ENCODE peak calls at places on chromosomes 6 and 20, in eight cellular contexts. One of them, this sample, is unnamed. For H3K4me1, the result is how much of the 10 kb centered on the place peaks cover.

GRCh38 chr6:133945158-133945557 is 7.9 kb upstream of the TBPL1 start:
- DNase-seq in OCI-LY7: no peak
- DNase-seq in A549: peak
- DNase-seq in kidney: no peak
- DNase-seq in right atrium auricular region: no peak
- DNase-seq in GM23338: peak
- DNase-seq in IMR-90: peak
- DNase-seq in right lobe of liver: no peak
- DNase-seq in this sample: no peak

GRCh38 chr6:7267071-7267470 is 45.9 kb downstream of the SSR1 start:
- DNase-seq in OCI-LY7: no peak
- DNase-seq in A549: no peak
- DNase-seq in kidney: peak
- DNase-seq in right atrium auricular region: peak
- DNase-seq in GM23338: no peak
- DNase-seq in IMR-90: no peak
- DNase-seq in right lobe of liver: peak
- DNase-seq in this sample: no peak

GRCh38 chr6:44435500-44435899 is 48.0 kb downstream of the CDC5L start:
- DNase-seq in OCI-LY7: no peak
- DNase-seq in A549: no peak
- DNase-seq in kidney: no peak
- DNase-seq in right atrium auricular region: no peak
- DNase-seq in GM23338: no peak
- DNase-seq in IMR-90: no peak
- DNase-seq in right lobe of liver: no peak
- DNase-seq in this sample: no peak

GRCh38 chr6:56250266-56250665 is 2.9 kb upstream of the COL21A1 start:
- DNase-seq in OCI-LY7: no peak
- DNase-seq in A549: no peak
- DNase-seq in kidney: no peak
- DNase-seq in right atrium auricular region: no peak
- DNase-seq in GM23338: no peak
- DNase-seq in IMR-90: no peak
- DNase-seq in right lobe of liver: no peak
- DNase-seq in this sample: no peak

GRCh38 chr20:25252686-25253421 is 5.0 kb downstream of the PYGB start:
- DNase-seq in OCI-LY7: no peak
- DNase-seq in A549: no peak
- DNase-seq in kidney: no peak
- DNase-seq in right atrium auricular region: peak
- DNase-seq in GM23338: no peak
- DNase-seq in IMR-90: no peak
- DNase-seq in right lobe of liver: no peak
- DNase-seq in this sample: peak

GRCh38 chr6:6629416-6629815 is 40.9 kb downstream of the LY86 start:
- DNase-seq in OCI-LY7: no peak
- DNase-seq in A549: peak
- DNase-seq in kidney: no peak
- DNase-seq in right atrium auricular region: no peak
- DNase-seq in GM23338: no peak
- DNase-seq in IMR-90: no peak
- DNase-seq in right lobe of liver: no peak
- DNase-seq in this sample: no peak

GRCh38 chr6:150723857-150724256 is 124.2 kb downstream of the PLEKHG1 start:
- DNase-seq in OCI-LY7: no peak
- DNase-seq in A549: no peak
- DNase-seq in kidney: no peak
- DNase-seq in right atrium auricular region: no peak
- DNase-seq in GM23338: no peak
- DNase-seq in IMR-90: no peak
- DNase-seq in right lobe of liver: no peak
- DNase-seq in this sample: no peak

GRCh38 chr6:53956068-53956711 is 155.1 kb upstream of the MLIP start:
- DNase-seq in OCI-LY7: peak
- DNase-seq in A549: peak
- DNase-seq in kidney: peak
- DNase-seq in right atrium auricular region: no peak
- DNase-seq in GM23338: peak
- DNase-seq in IMR-90: peak
- DNase-seq in right lobe of liver: peak
- DNase-seq in this sample: peak

GRCh38 chr6:30007132-30007764 is 53.8 kb upstream of the POLR1H start:
- DNase-seq in OCI-LY7: no peak
- DNase-seq in A549: no peak
- DNase-seq in kidney: peak
- DNase-seq in right atrium auricular region: no peak
- DNase-seq in GM23338: peak
- DNase-seq in IMR-90: no peak
- DNase-seq in right lobe of liver: peak
- DNase-seq in this sample: no peak

GRCh38 chr6:14094721-14095120 is 22.9 kb upstream of the CD83 start:
- DNase-seq in OCI-LY7: no peak
- DNase-seq in A549: no peak
- DNase-seq in kidney: no peak
- DNase-seq in right atrium auricular region: no peak
- DNase-seq in GM23338: no peak
- DNase-seq in IMR-90: no peak
- DNase-seq in right lobe of liver: no peak
- DNase-seq in this sample: no peak

GRCh38 chr20:47359533-47360206 is 3.2 kb upstream of the ZMYND8 start:
- DNase-seq in OCI-LY7: no peak
- DNase-seq in A549: no peak
- DNase-seq in kidney: no peak
- DNase-seq in right atrium auricular region: no peak
- DNase-seq in GM23338: no peak
- DNase-seq in IMR-90: no peak
- DNase-seq in right lobe of liver: no peak
- DNase-seq in this sample: no peak

GRCh38 chr20:34528921-34529297 is 12.7 kb downstream of the DYNLRB1 start:
- DNase-seq in OCI-LY7: no peak
- DNase-seq in A549: no peak
- DNase-seq in kidney: no peak
- DNase-seq in right atrium auricular region: no peak
- DNase-seq in GM23338: no peak
- DNase-seq in IMR-90: no peak
- DNase-seq in right lobe of liver: no peak
- DNase-seq in this sample: no peak

GRCh38 chr6:149844480-149844879 is 19.7 kb downstream of the LRP11 start:
- DNase-seq in OCI-LY7: no peak
- DNase-seq in A549: no peak
- DNase-seq in kidney: no peak
- DNase-seq in right atrium auricular region: no peak
- DNase-seq in GM23338: no peak
- DNase-seq in IMR-90: no peak
- DNase-seq in right lobe of liver: no peak
- DNase-seq in this sample: no peak

GRCh38 chr6:100134297-100134696 is 140.3 kb upstream of the MCHR2 start:
- DNase-seq in OCI-LY7: no peak
- DNase-seq in A549: no peak
- DNase-seq in kidney: no peak
- DNase-seq in right atrium auricular region: no peak
- DNase-seq in GM23338: no peak
- DNase-seq in IMR-90: no peak
- DNase-seq in right lobe of liver: no peak
- DNase-seq in this sample: no peak

GRCh38 chr6:80336906-80337305 is 230.4 kb downstream of the BCKDHB start:
- DNase-seq in OCI-LY7: no peak
- DNase-seq in A549: no peak
- DNase-seq in kidney: no peak
- DNase-seq in right atrium auricular region: no peak
- DNase-seq in GM23338: no peak
- DNase-seq in IMR-90: no peak
- DNase-seq in right lobe of liver: no peak
- DNase-seq in this sample: no peak

GRCh38 chr20:36407196-36407733 is 101.1 kb downstream of the DLGAP4 start:
- DNase-seq in OCI-LY7: no peak
- DNase-seq in A549: no peak
- DNase-seq in kidney: no peak
- DNase-seq in right atrium auricular region: no peak
- DNase-seq in GM23338: no peak
- DNase-seq in IMR-90: peak
- DNase-seq in right lobe of liver: no peak
- DNase-seq in this sample: no peak

GRCh38 chr6:159853735-159854134 is 37.1 kb upstream of the MAS1 start:
- DNase-seq in OCI-LY7: no peak
- DNase-seq in A549: no peak
- DNase-seq in kidney: no peak
- DNase-seq in right atrium auricular region: no peak
- DNase-seq in GM23338: no peak
- DNase-seq in IMR-90: no peak
- DNase-seq in right lobe of liver: no peak
- DNase-seq in this sample: no peak

GRCh38 chr20:45300961-45301360 is 5.7 kb upstream of the RBPJL start:
- DNase-seq in OCI-LY7: peak
- DNase-seq in A549: peak
- DNase-seq in kidney: no peak
- DNase-seq in right atrium auricular region: no peak
- DNase-seq in GM23338: peak
- DNase-seq in IMR-90: peak
- DNase-seq in right lobe of liver: no peak
- DNase-seq in this sample: peak

GRCh38 chr20:18007534-18008292 is 38.9 kb downstream of the MGME1 start:
- DNase-seq in OCI-LY7: no peak
- DNase-seq in A549: no peak
- DNase-seq in kidney: no peak
- DNase-seq in right atrium auricular region: no peak
- DNase-seq in GM23338: no peak
- DNase-seq in IMR-90: no peak
- DNase-seq in right lobe of liver: peak
- DNase-seq in this sample: no peak

GRCh38 chr6:113120577-113121285 is 736.4 kb upstream of the MARCKS start:
- DNase-seq in OCI-LY7: no peak
- DNase-seq in A549: peak
- DNase-seq in kidney: no peak
- DNase-seq in right atrium auricular region: no peak
- DNase-seq in GM23338: peak
- DNase-seq in IMR-90: peak
- DNase-seq in right lobe of liver: no peak
- DNase-seq in this sample: no peak

GRCh38 chr6:149918151-149918905 is 4.6 kb downstream of the RAET1G start:
- DNase-seq in OCI-LY7: no peak
- DNase-seq in A549: no peak
- DNase-seq in kidney: peak
- DNase-seq in right atrium auricular region: peak
- DNase-seq in GM23338: no peak
- DNase-seq in IMR-90: no peak
- DNase-seq in right lobe of liver: no peak
- DNase-seq in this sample: no peak

GRCh38 chr20:23909390-23909789 is 29.8 kb upstream of the CST5 start:
- DNase-seq in OCI-LY7: no peak
- DNase-seq in A549: no peak
- DNase-seq in kidney: no peak
- DNase-seq in right atrium auricular region: no peak
- DNase-seq in GM23338: no peak
- DNase-seq in IMR-90: no peak
- DNase-seq in right lobe of liver: no peak
- DNase-seq in this sample: no peak

GRCh38 chr6:144824018-144824417 is 538.9 kb downstream of the UTRN start:
- DNase-seq in OCI-LY7: no peak
- DNase-seq in A549: no peak
- DNase-seq in kidney: no peak
- DNase-seq in right atrium auricular region: no peak
- DNase-seq in GM23338: no peak
- DNase-seq in IMR-90: no peak
- DNase-seq in right lobe of liver: no peak
- DNase-seq in this sample: no peak

GRCh38 chr6:9405369-9405768 is 970.0 kb upstream of the SLC35B3 start:
- DNase-seq in OCI-LY7: no peak
- DNase-seq in A549: peak
- DNase-seq in kidney: no peak
- DNase-seq in right atrium auricular region: no peak
- DNase-seq in GM23338: no peak
- DNase-seq in IMR-90: peak
- DNase-seq in right lobe of liver: no peak
- DNase-seq in this sample: no peak

GRCh38 chr20:32444474-32445220 is 86.5 kb downstream of the ASXL1 start:
- DNase-seq in OCI-LY7: no peak
- DNase-seq in A549: no peak
- DNase-seq in kidney: no peak
- DNase-seq in right atrium auricular region: no peak
- DNase-seq in GM23338: no peak
- DNase-seq in IMR-90: no peak
- DNase-seq in right lobe of liver: no peak
- DNase-seq in this sample: no peak

GRCh38 chr6:15444881-15445280 is 199.0 kb downstream of the JARID2 start:
- DNase-seq in OCI-LY7: peak
- DNase-seq in A549: no peak
- DNase-seq in kidney: no peak
- DNase-seq in right atrium auricular region: no peak
- DNase-seq in GM23338: no peak
- DNase-seq in IMR-90: no peak
- DNase-seq in right lobe of liver: no peak
- DNase-seq in this sample: no peak
- H3K4me1 ChIP-seq in OCI-LY7: under half
- H3K4me1 ChIP-seq in A549: under half
- H3K4me1 ChIP-seq in kidney: under half
- H3K4me1 ChIP-seq in right atrium auricular region: half or more
- H3K4me1 ChIP-seq in GM23338: half or more
- H3K4me1 ChIP-seq in IMR-90: under half
- H3K4me1 ChIP-seq in right lobe of liver: under half
- H3K4me1 ChIP-seq in this sample: under half

GRCh38 chr20:62935968-62936585 is 1.9 kb upstream of the GID8 start:
- DNase-seq in OCI-LY7: no peak
- DNase-seq in A549: no peak
- DNase-seq in kidney: no peak
- DNase-seq in right atrium auricular region: no peak
- DNase-seq in GM23338: no peak
- DNase-seq in IMR-90: no peak
- DNase-seq in right lobe of liver: no peak
- DNase-seq in this sample: peak
- H3K4me1 ChIP-seq in OCI-LY7: half or more
- H3K4me1 ChIP-seq in A549: under half
- H3K4me1 ChIP-seq in kidney: under half
- H3K4me1 ChIP-seq in right atrium auricular region: half or more
- H3K4me1 ChIP-seq in GM23338: half or more
- H3K4me1 ChIP-seq in IMR-90: under half
- H3K4me1 ChIP-seq in right lobe of liver: under half
- H3K4me1 ChIP-seq in this sample: under half

DNA sequence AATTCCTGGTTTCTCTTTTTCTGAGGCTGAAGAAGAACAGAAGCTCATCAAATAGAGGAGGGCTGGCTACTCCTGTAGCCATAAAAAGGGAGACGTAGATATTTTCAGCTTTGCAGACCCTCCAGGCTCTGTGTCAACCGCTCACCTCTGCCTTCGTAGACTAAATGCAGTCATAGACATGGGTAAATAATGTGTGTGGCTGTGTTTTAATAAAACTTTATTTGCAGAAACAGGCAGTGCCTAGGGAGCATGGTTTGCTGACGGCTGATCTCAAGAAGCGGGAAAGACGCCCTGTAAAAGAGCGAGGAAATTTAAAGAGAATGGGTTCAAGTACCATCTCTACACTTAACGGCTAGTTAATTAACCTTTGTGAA is 171.8 kb downstream of the BCAS1 start:
- DNase-seq in OCI-LY7: no peak
- DNase-seq in A549: no peak
- DNase-seq in kidney: no peak
- DNase-seq in right atrium auricular region: no peak
- DNase-seq in GM23338: no peak
- DNase-seq in IMR-90: no peak
- DNase-seq in right lobe of liver: no peak
- DNase-seq in this sample: no peak
- H3K4me1 ChIP-seq in OCI-LY7: half or more
- H3K4me1 ChIP-seq in A549: under half
- H3K4me1 ChIP-seq in kidney: under half
- H3K4me1 ChIP-seq in right atrium auricular region: under half
- H3K4me1 ChIP-seq in GM23338: under half
- H3K4me1 ChIP-seq in IMR-90: under half
- H3K4me1 ChIP-seq in right lobe of liver: under half
- H3K4me1 ChIP-seq in this sample: under half

GRCh38 chr6:129583864-129584263 is 126.1 kb downstream of the ARHGAP18 start:
- DNase-seq in OCI-LY7: no peak
- DNase-seq in A549: no peak
- DNase-seq in kidney: no peak
- DNase-seq in right atrium auricular region: no peak
- DNase-seq in GM23338: no peak
- DNase-seq in IMR-90: no peak
- DNase-seq in right lobe of liver: no peak
- DNase-seq in this sample: no peak
- H3K4me1 ChIP-seq in OCI-LY7: under half
- H3K4me1 ChIP-seq in A549: under half
- H3K4me1 ChIP-seq in kidney: under half
- H3K4me1 ChIP-seq in right atrium auricular region: under half
- H3K4me1 ChIP-seq in GM23338: under half
- H3K4me1 ChIP-seq in IMR-90: under half
- H3K4me1 ChIP-seq in right lobe of liver: under half
- H3K4me1 ChIP-seq in this sample: under half